ENCODE peak calls at places on chromosomes 13 and 19, in seven cellular contexts. One of them, this sample, is unnamed.

GRCh38 chr13:89969996-89970709 is 1377.3 kb upstream of the MIR17HG start:
- DNase-seq in OCI-LY7: no peak
- DNase-seq in fibroblast of mammary gland: peak
- DNase-seq in Calu3: no peak
- DNase-seq in left lung: no peak
- DNase-seq in Peyer's patch: no peak
- DNase-seq in NCI-H345: no peak
- DNase-seq in this sample: peak

GRCh38 chr19:38036707-38037106 is 129.7 kb downstream of the SIPA1L3 start:
- DNase-seq in OCI-LY7: peak
- DNase-seq in fibroblast of mammary gland: no peak
- DNase-seq in Calu3: no peak
- DNase-seq in left lung: no peak
- DNase-seq in Peyer's patch: no peak
- DNase-seq in NCI-H345: no peak
- DNase-seq in this sample: no peak

GRCh38 chr19:36679455-36679854 is 8.0 kb upstream of the ZNF567 start:
- DNase-seq in OCI-LY7: no peak
- DNase-seq in fibroblast of mammary gland: no peak
- DNase-seq in Calu3: no peak
- DNase-seq in left lung: no peak
- DNase-seq in Peyer's patch: no peak
- DNase-seq in NCI-H345: no peak
- DNase-seq in this sample: no peak

GRCh38 chr19:16290692-16291091 is 33.9 kb upstream of the KLF2 start:
- DNase-seq in OCI-LY7: no peak
- DNase-seq in fibroblast of mammary gland: no peak
- DNase-seq in Calu3: no peak
- DNase-seq in left lung: no peak
- DNase-seq in Peyer's patch: no peak
- DNase-seq in NCI-H345: no peak
- DNase-seq in this sample: no peak

GRCh38 chr13:21344662-21345176 is 114.4 kb downstream of the ZDHHC20 start:
- DNase-seq in OCI-LY7: peak
- DNase-seq in fibroblast of mammary gland: no peak
- DNase-seq in Calu3: no peak
- DNase-seq in left lung: no peak
- DNase-seq in Peyer's patch: no peak
- DNase-seq in NCI-H345: no peak
- DNase-seq in this sample: no peak

GRCh38 chr19:54147676-54148075 is 10.1 kb downstream of the CNOT3 start:
- DNase-seq in OCI-LY7: no peak
- DNase-seq in fibroblast of mammary gland: peak
- DNase-seq in Calu3: no peak
- DNase-seq in left lung: no peak
- DNase-seq in Peyer's patch: no peak
- DNase-seq in NCI-H345: no peak
- DNase-seq in this sample: no peak

GRCh38 chr13:49369876-49370275 is 74.0 kb downstream of the CAB39L start:
- DNase-seq in OCI-LY7: no peak
- DNase-seq in fibroblast of mammary gland: no peak
- DNase-seq in Calu3: no peak
- DNase-seq in left lung: no peak
- DNase-seq in Peyer's patch: no peak
- DNase-seq in NCI-H345: no peak
- DNase-seq in this sample: no peak

GRCh38 chr19:47322048-47322447 is 9.9 kb upstream of the C5AR2 start:
- DNase-seq in OCI-LY7: no peak
- DNase-seq in fibroblast of mammary gland: no peak
- DNase-seq in Calu3: no peak
- DNase-seq in left lung: no peak
- DNase-seq in Peyer's patch: no peak
- DNase-seq in NCI-H345: no peak
- DNase-seq in this sample: no peak

GRCh38 chr13:76792680-76793334 is 93.4 kb downstream of the KCTD12 start:
- DNase-seq in OCI-LY7: no peak
- DNase-seq in fibroblast of mammary gland: peak
- DNase-seq in Calu3: no peak
- DNase-seq in left lung: no peak
- DNase-seq in Peyer's patch: no peak
- DNase-seq in NCI-H345: no peak
- DNase-seq in this sample: peak

GRCh38 chr13:98910501-98910951 is 67.3 kb downstream of the DOCK9 start:
- DNase-seq in OCI-LY7: no peak
- DNase-seq in fibroblast of mammary gland: peak
- DNase-seq in Calu3: peak
- DNase-seq in left lung: no peak
- DNase-seq in Peyer's patch: no peak
- DNase-seq in NCI-H345: no peak
- DNase-seq in this sample: peak

GRCh38 chr13:33776510-33776909 is 41.4 kb upstream of the RFC3 start:
- DNase-seq in OCI-LY7: no peak
- DNase-seq in fibroblast of mammary gland: no peak
- DNase-seq in Calu3: no peak
- DNase-seq in left lung: no peak
- DNase-seq in Peyer's patch: no peak
- DNase-seq in NCI-H345: no peak
- DNase-seq in this sample: no peak

GRCh38 chr13:80161219-80161618 is 179.7 kb downstream of the SPRY2 start:
- DNase-seq in OCI-LY7: no peak
- DNase-seq in fibroblast of mammary gland: no peak
- DNase-seq in Calu3: no peak
- DNase-seq in left lung: no peak
- DNase-seq in Peyer's patch: no peak
- DNase-seq in NCI-H345: no peak
- DNase-seq in this sample: no peak

GRCh38 chr19:1936916-1937610 is 3.9 kb upstream of the CSNK1G2 start:
- DNase-seq in OCI-LY7: no peak
- DNase-seq in fibroblast of mammary gland: no peak
- DNase-seq in Calu3: no peak
- DNase-seq in left lung: no peak
- DNase-seq in Peyer's patch: no peak
- DNase-seq in NCI-H345: no peak
- DNase-seq in this sample: no peak

GRCh38 chr19:33497151-33497777 is 24.3 kb downstream of the PEPD start:
- DNase-seq in OCI-LY7: no peak
- DNase-seq in fibroblast of mammary gland: no peak
- DNase-seq in Calu3: no peak
- DNase-seq in left lung: peak
- DNase-seq in Peyer's patch: no peak
- DNase-seq in NCI-H345: no peak
- DNase-seq in this sample: no peak

GRCh38 chr19:38993271-38993670 is 17.7 kb upstream of the FBXO17 start:
- DNase-seq in OCI-LY7: no peak
- DNase-seq in fibroblast of mammary gland: peak
- DNase-seq in Calu3: no peak
- DNase-seq in left lung: no peak
- DNase-seq in Peyer's patch: no peak
- DNase-seq in NCI-H345: no peak
- DNase-seq in this sample: peak

GRCh38 chr19:57978586-57979289 is 4.4 kb upstream of the C19orf18 start:
- DNase-seq in OCI-LY7: no peak
- DNase-seq in fibroblast of mammary gland: peak
- DNase-seq in Calu3: no peak
- DNase-seq in left lung: no peak
- DNase-seq in Peyer's patch: no peak
- DNase-seq in NCI-H345: no peak
- DNase-seq in this sample: peak

GRCh38 chr19:27676877-27677276 is 1536.1 kb downstream of the UQCRFS1 start:
- DNase-seq in OCI-LY7: no peak
- DNase-seq in fibroblast of mammary gland: no peak
- DNase-seq in Calu3: no peak
- DNase-seq in left lung: no peak
- DNase-seq in Peyer's patch: no peak
- DNase-seq in NCI-H345: no peak
- DNase-seq in this sample: no peak

This sample was measured in GM23248.